ENCODE peak calls at places on chromosomes 11 and 22, in five cellular contexts. V, X, H, U and M are unnamed samples.

GRCh38 chr11:34667810-34668582 is 47.1 kb downstream of the EHF start:
- DNase-seq in U (peak; percentile 78), H (no peak), V (no peak), X (no peak), M (no peak)

GRCh38 chr11:3947084-3947483 is 91.6 kb downstream of the STIM1 start:
- DNase-seq in X (no peak), H (peak; percentile 70), U (no peak), V (peak; percentile 44), M (no peak)

GRCh38 chr22:31680764-31681624 is 19.0 kb upstream of the PISD start:
- DNase-seq in V (no peak), U (no peak), X (no peak), H (peak; percentile 88), M (no peak)

GRCh38 chr11:102220728-102221467 is 96.4 kb upstream of the BIRC3 start:
- DNase-seq in U (no peak), V (no peak), X (no peak), H (peak; percentile 86), M (no peak)

GRCh38 chr22:42933783-42934144 is 76.7 kb upstream of the ARFGAP3 start:
- DNase-seq in H (peak; percentile 97), V (no peak), X (no peak), U (no peak), M (no peak)

GRCh38 chr11:133134561-133135173 is 397.6 kb downstream of the OPCML start:
- DNase-seq in V (no peak), X (no peak), U (peak; percentile 24), H (peak; percentile 34), M (no peak)

GRCh38 chr22:44996648-44997047 is 13.2 kb downstream of the PHF21B start:
- DNase-seq in U (no peak), V (no peak), H (no peak), X (no peak), M (no peak)

GRCh38 chr11:132718711-132719641 is 813.3 kb downstream of the OPCML start:
- DNase-seq in H (peak; percentile 78), U (no peak), X (no peak), V (no peak), M (no peak)

GRCh38 chr11:66641834-66642233 is 3.3 kb downstream of the RBM4 start:
- DNase-seq in H (peak; percentile 63), V (no peak), X (no peak), U (no peak), M (no peak)

GRCh38 chr11:44005076-44005800 is 42.5 kb upstream of the ACCSL start:
- DNase-seq in V (no peak), X (no peak), H (no peak), U (no peak), M (no peak)

GRCh38 chr11:57203359-57203758 is 21.6 kb downstream of the LRRC55 start:
- DNase-seq in U (no peak), H (no peak), X (no peak), V (peak; percentile 62), M (no peak)

GRCh38 chr11:43681543-43681942 is 1.0 kb downstream of the HSD17B12 start:
- DNase-seq in U (no peak), V (no peak), X (no peak), H (peak; percentile 19), M (no peak)

GRCh38 chr22:28892175-28892731 is 8.9 kb downstream of the ZNRF3 start:
- DNase-seq in X (no peak), H (no peak), V (no peak), U (no peak), M (no peak)

GRCh38 chr22:30705710-30706651 is 11.3 kb downstream of the OSBP2 start:
- DNase-seq in V (no peak), U (no peak), X (no peak), H (peak; percentile 89), M (no peak)

GRCh38 chr11:2800655-2801531 is 84.7 kb downstream of the CDKN1C start:
- DNase-seq in H (no peak), U (no peak), X (no peak), V (peak; percentile 8), M (peak; percentile 62)

GRCh38 chr11:28338371-28338770 is 230.2 kb downstream of the METTL15 start:
- DNase-seq in U (no peak), X (no peak), V (no peak), H (peak; percentile 24), M (no peak)

GRCh38 chr11:61787928-61788491 is 4.4 kb downstream of the TMEM258 start:
- DNase-seq in V (no peak), H (peak; percentile 50), X (no peak), U (no peak), M (no peak)

GRCh38 chr11:114281388-114281956 is 14.7 kb upstream of the NNMT start:
- DNase-seq in U (no peak), V (no peak), H (no peak), X (no peak), M (no peak)

GRCh38 chr11:17475666-17476316 is 854 bp downstream of the ABCC8 start:
- DNase-seq in U (no peak), X (no peak), H (no peak), V (no peak), M (no peak)

GRCh38 chr11:92702771-92703170 is 266.7 kb upstream of the MTNR1B start:
- DNase-seq in H (peak; percentile 76), X (no peak), V (no peak), U (no peak), M (no peak)

GRCh38 chr11:43576834-43577521 is 103.6 kb upstream of the HSD17B12 start:
- DNase-seq in U (peak; percentile 8), H (peak; percentile 46), X (no peak), V (no peak), M (no peak)

GRCh38 chr11:130531061-130531460 is 82.6 kb downstream of the ADAMTS15 start:
- DNase-seq in V (no peak), U (peak; percentile 47), X (no peak), H (peak; percentile 95), M (no peak)

GRCh38 chr22:32325416-32325801 is 32.3 kb upstream of the RFPL3 start:
- DNase-seq in V (no peak), U (no peak), X (no peak), H (no peak), M (no peak)

GRCh38 chr22:23834830-23835772 is 3.7 kb downstream of the DERL3 start:
- DNase-seq in H (no peak), X (no peak), V (no peak), U (no peak), M (peak; percentile 72)

GRCh38 chr22:21865041-21865440 is 2.4 kb downstream of the MAPK1 start:
- DNase-seq in X (peak; percentile 48), U (no peak), V (peak; percentile 43), H (peak; percentile 88), M (no peak)

GRCh38 chr11:2534957-2535672 is 90.3 kb downstream of the KCNQ1 start:
- DNase-seq in V (no peak), H (no peak), X (no peak), U (no peak), M (peak; percentile 65)

GRCh38 chr11:65452806-65453490 is 30.4 kb downstream of the NEAT1 start:
- DNase-seq in X (no peak), V (peak; percentile 19), U (peak; percentile 65), H (peak; percentile 81), M (peak; percentile 80)

GRCh38 chr11:30203850-30204249 is 27.0 kb upstream of the FSHB start:
- DNase-seq in U (no peak), V (no peak), H (no peak), X (no peak), M (no peak)

GRCh38 chr11:104120493-104121200 is 43.3 kb downstream of the PDGFD start:
- DNase-seq in V (no peak), H (no peak), X (no peak), U (no peak), M (no peak)

GRCh38 chr11:9573775-9574555 is 495 bp downstream of the WEE1 start:
- DNase-seq in U (no peak), V (peak; percentile 42), X (no peak), H (no peak), M (peak; percentile 84)

GRCh38 chr11:11621881-11622706 is at the start of gene GALNT18:
- DNase-seq in H (peak; percentile 93), U (peak; percentile 65), V (peak; percentile 92), X (peak; percentile 41), M (peak; percentile 92)

GRCh38 chr22:34808618-34809017 is 257.3 kb upstream of the ISX start:
- DNase-seq in V (no peak), U (no peak), X (no peak), H (peak; percentile 29), M (no peak)

GRCh38 chr22:19810381-19811141 is 44.1 kb downstream of the GNB1L start:
- DNase-seq in H (peak; percentile 96), X (no peak), V (no peak), U (no peak), M (no peak)

GRCh38 chr22:46041642-46042041 is 64.7 kb upstream of the WNT7B start:
- DNase-seq in X (no peak), U (no peak), V (no peak), H (no peak), M (peak; percentile 62)
- H3K27ac ChIP-seq in X (peak overlapping the region; percentile 48), U (no peak overlapping the region), V (peak overlapping the region; percentile 94), H (no peak overlapping the region), M (peak overlapping the region; percentile 98)

GRCh38 chr11:93728792-93729128 is 12.5 kb downstream of the TAF1D start:
- DNase-seq in H (no peak), U (no peak), X (no peak), V (no peak), M (no peak)

GRCh38 chr11:93732237-93732892 is 8.9 kb downstream of the TAF1D start:
- DNase-seq in X (no peak), H (no peak), U (no peak), V (no peak), M (no peak)

GRCh38 chr11:93729129-93729616 is 12.1 kb downstream of the TAF1D start:
- DNase-seq in X (no peak), H (no peak), V (no peak), U (no peak), M (no peak)

GRCh38 chr11:93727985-93728791 is 13.1 kb downstream of the TAF1D start:
- DNase-seq in V (no peak), U (no peak), X (no peak), H (no peak), M (no peak)

GRCh38 chr11:93730108-93731107 is 10.9 kb downstream of the TAF1D start:
- DNase-seq in U (no peak), H (no peak), X (no peak), V (no peak), M (no peak)
- H3K36me3 ChIP-seq in U (peaks cover 65% of the 10 kb centered on the region), H (peaks cover 10% of the 10 kb centered on the region), X (peaks cover 55% of the 10 kb centered on the region), V (no peaks in the 10 kb centered on the region), M (peaks cover 96% of the 10 kb centered on the region)

GRCh38 chr11:126115253-126115540 is 52.5 kb upstream of the CDON start:
- DNase-seq in X (peak; percentile 43), U (no peak), V (peak; percentile 52), H (no peak), M (no peak)
- H3K27ac ChIP-seq in X (peak overlapping the region; percentile 85), U (no peak overlapping the region), V (peak overlapping the region; percentile 71), H (peak overlapping the region; percentile 62), M (peak overlapping the region; percentile 83)

GRCh38 chr11:74866557-74866956 is 82.3 kb downstream of the XRRA1 start:
- DNase-seq in X (no peak), U (no peak), V (no peak), H (no peak), M (no peak)

GRCh38 chr11:74863410-74863809 is 85.5 kb downstream of the XRRA1 start:
- DNase-seq in U (no peak), X (no peak), V (no peak), H (no peak), M (no peak)

DNA sequence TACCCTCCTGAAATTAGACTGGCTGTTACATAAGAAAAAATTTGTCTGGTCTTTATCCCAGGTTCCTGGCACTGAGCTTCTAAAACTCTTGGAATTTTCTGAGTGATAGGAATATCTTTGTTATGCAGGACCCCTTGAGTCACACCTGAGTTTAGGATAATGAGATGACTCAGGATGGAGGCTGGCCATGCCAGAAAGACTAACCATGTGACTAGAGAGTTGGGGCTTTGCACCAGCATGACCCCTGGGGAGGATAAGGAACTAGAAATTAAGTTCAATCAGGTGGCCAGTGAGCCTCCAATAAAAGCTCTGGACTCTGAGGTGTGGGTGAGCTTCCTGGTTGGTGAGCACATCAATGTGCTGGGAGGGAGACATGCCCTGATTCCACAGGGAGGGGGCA is 88.1 kb downstream of the XRRA1 start:
- DNase-seq in X (no peak), H (no peak), V (no peak), U (no peak), M (no peak)
- H3K36me3 ChIP-seq in X (peaks cover 42% of the 10 kb centered on the region), H (no peaks in the 10 kb centered on the region), V (no peaks in the 10 kb centered on the region), U (peaks cover 69% of the 10 kb centered on the region), M (peaks cover 88% of the 10 kb centered on the region)